ENCODE peak calls at places on chromosome 9, in ten cellular contexts. B is NCI-H748 treated with DMSO at 0.1 percent for 48 hours; T is A172; P is uterus; J is neural crest cell; E is prostate gland; U is amygdala; D is spleen; M is stimulated activated naive CD8-positive, alpha-beta T cell treated with anti-CD3 and anti-CD28 coated beads, Interleukin-15, Interleukin-2, amounts not matched to agents 100 U/mL and 50 U/mL, for 24 hours; G is PC-3. V is an unnamed sample.
A peak's percentile ranks its signal among the peaks of the same experiment; 100 is the strongest.

GRCh38 chr9:3511537-3511936 is 14.3 kb downstream of the RFX3 start:
- DNase-seq in D (no peak), U (no peak), P (no peak), B (no peak), M (no peak), E (no peak), J (no peak), T (no peak), G (no peak), V (no peak)

GRCh38 chr9:135507104-135508035 is 6.9 kb downstream of the MRPS2 start:
- DNase-seq in P (no peak), M (no peak), U (no peak), G (no peak), E (no peak), J (no peak), D (peak; percentile 68), B (no peak), T (no peak), V (no peak)

GRCh38 chr9:70031141-70031545 is 12.5 kb upstream of the MAMDC2 start:
- DNase-seq in D (no peak), T (peak; percentile 91), B (no peak), U (no peak), E (no peak), M (no peak), J (no peak), G (peak; percentile 85), P (peak; percentile 36), V (no peak)

GRCh38 chr9:5510360-5510931 is at the start of gene PDCD1LG2:
- DNase-seq in U (no peak), T (peak; percentile 63), G (peak; percentile 69), M (peak; percentile 53), B (no peak), P (no peak), D (no peak), E (no peak), J (no peak), V (no peak)

GRCh38 chr9:32837551-32838058 is 54.3 kb downstream of the TMEM215 start:
- DNase-seq in P (no peak), E (no peak), J (no peak), T (no peak), M (no peak), G (no peak), U (no peak), D (no peak), B (no peak), V (no peak)

GRCh38 chr9:69027355-69028097 is 8.0 kb upstream of the FXN start:
- DNase-seq in B (peak; percentile 60), D (no peak), T (peak; percentile 60), P (peak; percentile 24), E (peak; percentile 23), J (peak; percentile 27), M (peak; percentile 30), G (peak; percentile 57), U (no peak), V (no peak)

GRCh38 chr9:133974631-133975341 is 17.3 kb downstream of the VAV2 start:
- DNase-seq in G (no peak), D (peak; percentile 66), J (no peak), P (peak; percentile 50), T (no peak), B (no peak), U (no peak), E (no peak), M (no peak), V (no peak)

GRCh38 chr9:94675008-94675841 is 35.9 kb upstream of the FBP1 start:
- DNase-seq in P (no peak), G (no peak), J (no peak), U (no peak), M (no peak), D (no peak), B (no peak), T (peak; percentile 48), E (no peak), V (no peak)

GRCh38 chr9:92650839-92651621 is 18.9 kb downstream of the IPPK start:
- DNase-seq in T (no peak), B (no peak), J (no peak), E (no peak), P (peak; percentile 91), U (no peak), D (peak; percentile 37), G (no peak), M (no peak), V (peak; percentile 21)

GRCh38 chr9:126720661-126721530 is 83.9 kb upstream of the ZBTB43 start:
- DNase-seq in E (no peak), D (no peak), M (peak; percentile 29), J (no peak), U (no peak), P (no peak), G (no peak), T (no peak), B (no peak), V (no peak)

GRCh38 chr9:89920131-89920530 is 315.3 kb downstream of the GADD45G start:
- DNase-seq in P (no peak), M (no peak), J (no peak), U (no peak), E (no peak), D (no peak), B (no peak), G (no peak), T (no peak), V (no peak)

GRCh38 chr9:32820322-32820721 is 37.0 kb downstream of the TMEM215 start:
- DNase-seq in D (no peak), E (no peak), P (no peak), U (no peak), J (no peak), T (no peak), B (no peak), M (no peak), G (no peak), V (no peak)

GRCh38 chr9:114452219-114453169 is 52.8 kb downstream of the WHRN start:
- DNase-seq in U (no peak), T (no peak), E (no peak), J (no peak), P (no peak), D (no peak), G (no peak), B (peak; percentile 68), M (peak; percentile 21), V (no peak)

GRCh38 chr9:78971505-78971904 is 600.3 kb upstream of the TLE4 start:
- DNase-seq in P (no peak), J (no peak), E (no peak), M (no peak), B (no peak), G (no peak), D (no peak), U (no peak), T (peak; percentile 38), V (no peak)

GRCh38 chr9:111805841-111806241 is 11.1 kb upstream of the SHOC1 start:
- DNase-seq in B (no peak), E (no peak), J (no peak), U (no peak), P (no peak), T (peak; percentile 60), G (peak; percentile 88), D (no peak), M (no peak), V (no peak)

GRCh38 chr9:133144142-133144886 is 19.4 kb downstream of the GBGT1 start:
- DNase-seq in J (peak; percentile 76), P (peak; percentile 69), E (peak; percentile 47), U (peak; percentile 47), D (peak; percentile 96), M (peak; percentile 93), B (peak; percentile 46), T (peak; percentile 46), G (peak; percentile 85), V (peak; percentile 74)

GRCh38 chr9:2127486-2127885 is 112.3 kb downstream of the SMARCA2 start:
- DNase-seq in U (no peak), G (no peak), P (no peak), D (no peak), J (no peak), T (peak; percentile 10), E (no peak), B (no peak), M (no peak), V (no peak)

GRCh38 chr9:11805969-11806368 is 887.2 kb upstream of the TYRP1 start:
- DNase-seq in P (no peak), T (no peak), B (no peak), D (no peak), U (no peak), E (no peak), G (no peak), M (no peak), J (no peak), V (no peak)

GRCh38 chr9:95425910-95426551 is 90.7 kb downstream of the PTCH1 start:
- DNase-seq in P (no peak), E (no peak), M (peak; percentile 28), J (no peak), G (peak; percentile 55), T (peak; percentile 66), B (peak; percentile 23), U (no peak), D (no peak), V (no peak)

GRCh38 chr9:38018964-38019602 is 49.9 kb downstream of the SHB start:
- DNase-seq in J (no peak), T (peak; percentile 84), B (no peak), G (peak; percentile 83), M (no peak), U (peak; percentile 34), E (peak; percentile 63), P (peak; percentile 56), D (no peak), V (peak; percentile 28)

GRCh38 chr9:78393932-78394331 is 97.0 kb downstream of the PSAT1 start:
- DNase-seq in U (no peak), B (no peak), J (no peak), E (no peak), T (no peak), D (no peak), M (no peak), G (no peak), P (no peak), V (no peak)

GRCh38 chr9:133996531-133997520 is 4.7 kb upstream of the VAV2 start:
- DNase-seq in B (no peak), J (no peak), P (no peak), E (no peak), U (no peak), T (no peak), D (peak; percentile 64), G (no peak), M (no peak), V (no peak)

GRCh38 chr9:6355728-6356127 is 27.6 kb downstream of the TPD52L3 start:
- DNase-seq in G (peak; percentile 65), D (no peak), E (no peak), U (no peak), J (no peak), T (peak; percentile 23), P (no peak), M (no peak), B (no peak), V (no peak)

GRCh38 chr9:128475867-128476266 is 20.1 kb downstream of the ODF2 start:
- DNase-seq in E (no peak), M (no peak), J (no peak), D (no peak), U (no peak), P (no peak), G (no peak), B (no peak), T (no peak), V (no peak)

GRCh38 chr9:127838375-127839078 is 15.9 kb downstream of the ENG start:
- DNase-seq in E (no peak), J (peak; percentile 22), M (no peak), U (no peak), G (peak; percentile 69), D (peak; percentile 87), P (peak; percentile 86), T (peak; percentile 99), B (no peak), V (no peak)

GRCh38 chr9:31355159-31355882 is 1029.1 kb upstream of the ACO1 start:
- DNase-seq in G (no peak), J (no peak), T (no peak), U (no peak), E (no peak), B (no peak), D (no peak), P (no peak), M (no peak), V (no peak)

V was measured in occipital lobe.